ENCODE peak calls at places on chromosomes 4 and X, in ten cellular contexts. One of them, this sample, is unnamed.

GRCh38 chrX:106286053-106286650 is 118.0 kb downstream of the PWWP3B start:
- DNase-seq in mammary epithelial cell: peak; percentile 80
- DNase-seq in neuronal stem cell: no peak
- DNase-seq in heart left ventricle: no peak
- DNase-seq in cardiac muscle cell: peak; percentile 72
- DNase-seq in vagina: no peak
- DNase-seq in CD4-positive, alpha-beta T cell: no peak
- DNase-seq in psoas muscle: no peak
- DNase-seq in HepG2: peak; percentile 50
- DNase-seq in breast epithelium: no peak
- DNase-seq in this sample: no peak

GRCh38 chr4:187908079-187908501 is 87.5 kb upstream of the ZFP42 start:
- DNase-seq in mammary epithelial cell: peak; percentile 80
- DNase-seq in vagina: no peak
- DNase-seq in neuronal stem cell: no peak
- DNase-seq in heart left ventricle: no peak
- DNase-seq in HepG2: no peak
- DNase-seq in cardiac muscle cell: peak; percentile 12
- DNase-seq in breast epithelium: no peak
- DNase-seq in psoas muscle: no peak
- DNase-seq in CD4-positive, alpha-beta T cell: no peak
- DNase-seq in this sample: no peak

GRCh38 chr4:184648220-184649025 is 824 bp downstream of the CASP3 start:
- DNase-seq in breast epithelium: peak; percentile 28
- DNase-seq in CD4-positive, alpha-beta T cell: peak; percentile 34
- DNase-seq in mammary epithelial cell: peak; percentile 55
- DNase-seq in cardiac muscle cell: peak; percentile 61
- DNase-seq in vagina: no peak
- DNase-seq in HepG2: peak; percentile 34
- DNase-seq in heart left ventricle: peak; percentile 80
- DNase-seq in psoas muscle: peak; percentile 86
- DNase-seq in neuronal stem cell: peak; percentile 41
- DNase-seq in this sample: peak; percentile 77

GRCh38 chrX:78029663-78030062 is 60.2 kb upstream of the PGAM4 start:
- DNase-seq in mammary epithelial cell: peak; percentile 21
- DNase-seq in HepG2: peak; percentile 11
- DNase-seq in neuronal stem cell: peak; percentile 0
- DNase-seq in CD4-positive, alpha-beta T cell: no peak
- DNase-seq in heart left ventricle: no peak
- DNase-seq in breast epithelium: no peak
- DNase-seq in cardiac muscle cell: peak; percentile 40
- DNase-seq in psoas muscle: no peak
- DNase-seq in vagina: no peak
- DNase-seq in this sample: no peak

GRCh38 chrX:129655547-129656248 is 942 bp upstream of the APLN start:
- DNase-seq in breast epithelium: peak; percentile 15
- DNase-seq in cardiac muscle cell: no peak
- DNase-seq in HepG2: no peak
- DNase-seq in neuronal stem cell: no peak
- DNase-seq in mammary epithelial cell: peak; percentile 23
- DNase-seq in psoas muscle: no peak
- DNase-seq in CD4-positive, alpha-beta T cell: no peak
- DNase-seq in vagina: peak; percentile 34
- DNase-seq in heart left ventricle: no peak
- DNase-seq in this sample: no peak

GRCh38 chr4:142909908-142910307 is 63.8 kb upstream of the INPP4B start:
- DNase-seq in heart left ventricle: no peak
- DNase-seq in CD4-positive, alpha-beta T cell: no peak
- DNase-seq in mammary epithelial cell: no peak
- DNase-seq in HepG2: no peak
- DNase-seq in vagina: no peak
- DNase-seq in neuronal stem cell: no peak
- DNase-seq in breast epithelium: no peak
- DNase-seq in psoas muscle: no peak
- DNase-seq in cardiac muscle cell: no peak
- DNase-seq in this sample: no peak

GRCh38 chr4:109462297-109462696 is 28.7 kb downstream of the SEC24B start:
- DNase-seq in HepG2: no peak
- DNase-seq in CD4-positive, alpha-beta T cell: no peak
- DNase-seq in breast epithelium: no peak
- DNase-seq in heart left ventricle: no peak
- DNase-seq in mammary epithelial cell: no peak
- DNase-seq in neuronal stem cell: no peak
- DNase-seq in vagina: no peak
- DNase-seq in cardiac muscle cell: peak; percentile 35
- DNase-seq in psoas muscle: no peak
- DNase-seq in this sample: no peak

GRCh38 chrX:103440621-103441020 is 64.3 kb downstream of the BEX3 start:
- DNase-seq in mammary epithelial cell: no peak
- DNase-seq in vagina: no peak
- DNase-seq in HepG2: no peak
- DNase-seq in heart left ventricle: no peak
- DNase-seq in cardiac muscle cell: no peak
- DNase-seq in neuronal stem cell: no peak
- DNase-seq in psoas muscle: no peak
- DNase-seq in breast epithelium: no peak
- DNase-seq in CD4-positive, alpha-beta T cell: no peak
- DNase-seq in this sample: no peak

GRCh38 chr4:139968831-139969230 is 185.2 kb downstream of the MAML3 start:
- DNase-seq in psoas muscle: no peak
- DNase-seq in CD4-positive, alpha-beta T cell: no peak
- DNase-seq in HepG2: no peak
- DNase-seq in cardiac muscle cell: no peak
- DNase-seq in mammary epithelial cell: no peak
- DNase-seq in breast epithelium: no peak
- DNase-seq in heart left ventricle: no peak
- DNase-seq in neuronal stem cell: no peak
- DNase-seq in vagina: no peak
- DNase-seq in this sample: no peak

GRCh38 chr4:108301583-108302256 is 133.0 kb upstream of the LEF1 start:
- DNase-seq in breast epithelium: no peak
- DNase-seq in heart left ventricle: no peak
- DNase-seq in neuronal stem cell: no peak
- DNase-seq in cardiac muscle cell: no peak
- DNase-seq in CD4-positive, alpha-beta T cell: no peak
- DNase-seq in psoas muscle: no peak
- DNase-seq in HepG2: no peak
- DNase-seq in mammary epithelial cell: no peak
- DNase-seq in vagina: no peak
- DNase-seq in this sample: no peak

GRCh38 chr4:55127521-55127920 is 2.1 kb upstream of the KDR start:
- DNase-seq in neuronal stem cell: no peak
- DNase-seq in breast epithelium: no peak
- DNase-seq in HepG2: no peak
- DNase-seq in heart left ventricle: no peak
- DNase-seq in cardiac muscle cell: peak; percentile 79
- DNase-seq in CD4-positive, alpha-beta T cell: no peak
- DNase-seq in mammary epithelial cell: no peak
- DNase-seq in psoas muscle: no peak
- DNase-seq in vagina: no peak
- DNase-seq in this sample: no peak
- H3K27me3 ChIP-seq in neuronal stem cell: peaks cover 9% of the 10 kb centered on the region
- H3K27me3 ChIP-seq in breast epithelium: no peaks in the 10 kb centered on the region
- H3K27me3 ChIP-seq in HepG2: peaks cover 15% of the 10 kb centered on the region
- H3K27me3 ChIP-seq in heart left ventricle: no peaks in the 10 kb centered on the region
- H3K27me3 ChIP-seq in cardiac muscle cell: peaks cover 6% of the 10 kb centered on the region
- H3K27me3 ChIP-seq in CD4-positive, alpha-beta T cell: peaks cover 18% of the 10 kb centered on the region
- H3K27me3 ChIP-seq in mammary epithelial cell: peaks cover 21% of the 10 kb centered on the region
- H3K27me3 ChIP-seq in psoas muscle: peaks cover 6% of the 10 kb centered on the region
- H3K27me3 ChIP-seq in vagina: no peaks in the 10 kb centered on the region
- H3K27me3 ChIP-seq in this sample: no peaks in the 10 kb centered on the region

DNA sequence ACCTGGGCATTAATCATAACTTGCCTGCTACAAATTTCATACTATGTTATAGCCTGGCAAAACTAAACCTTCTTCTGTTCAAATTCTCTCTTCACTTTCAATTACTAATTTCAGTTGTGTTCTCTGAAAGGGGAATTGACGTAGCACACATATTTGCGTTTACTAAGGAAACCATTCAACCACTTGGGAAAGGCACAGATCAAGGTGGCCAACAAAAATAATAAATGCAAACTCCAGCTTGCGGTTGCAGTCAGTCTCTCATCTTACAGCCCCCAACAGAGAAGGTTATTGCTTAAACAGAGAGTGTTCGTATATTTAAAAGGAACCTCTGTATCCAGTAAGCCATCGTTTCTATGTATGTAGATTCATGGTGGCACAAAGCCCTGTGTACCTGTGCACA is 4.0 kb downstream of the SRPX start:
- DNase-seq in psoas muscle: no peak
- DNase-seq in CD4-positive, alpha-beta T cell: no peak
- DNase-seq in breast epithelium: no peak
- DNase-seq in neuronal stem cell: no peak
- DNase-seq in cardiac muscle cell: no peak
- DNase-seq in vagina: no peak
- DNase-seq in HepG2: no peak
- DNase-seq in heart left ventricle: no peak
- DNase-seq in mammary epithelial cell: no peak
- DNase-seq in this sample: no peak
- H3K27me3 ChIP-seq in psoas muscle: peaks cover 1% of the 10 kb centered on the region
- H3K27me3 ChIP-seq in CD4-positive, alpha-beta T cell: peaks cover 1% of the 10 kb centered on the region
- H3K27me3 ChIP-seq in breast epithelium: peaks cover 83% of the 10 kb centered on the region
- H3K27me3 ChIP-seq in neuronal stem cell: no peaks in the 10 kb centered on the region
- H3K27me3 ChIP-seq in cardiac muscle cell: peaks cover 8% of the 10 kb centered on the region
- H3K27me3 ChIP-seq in vagina: no peaks in the 10 kb centered on the region
- H3K27me3 ChIP-seq in HepG2: peaks cover 19% of the 10 kb centered on the region
- H3K27me3 ChIP-seq in heart left ventricle: no peaks in the 10 kb centered on the region
- H3K27me3 ChIP-seq in mammary epithelial cell: no peaks in the 10 kb centered on the region
- H3K27me3 ChIP-seq in this sample: no peaks in the 10 kb centered on the region

DNA sequence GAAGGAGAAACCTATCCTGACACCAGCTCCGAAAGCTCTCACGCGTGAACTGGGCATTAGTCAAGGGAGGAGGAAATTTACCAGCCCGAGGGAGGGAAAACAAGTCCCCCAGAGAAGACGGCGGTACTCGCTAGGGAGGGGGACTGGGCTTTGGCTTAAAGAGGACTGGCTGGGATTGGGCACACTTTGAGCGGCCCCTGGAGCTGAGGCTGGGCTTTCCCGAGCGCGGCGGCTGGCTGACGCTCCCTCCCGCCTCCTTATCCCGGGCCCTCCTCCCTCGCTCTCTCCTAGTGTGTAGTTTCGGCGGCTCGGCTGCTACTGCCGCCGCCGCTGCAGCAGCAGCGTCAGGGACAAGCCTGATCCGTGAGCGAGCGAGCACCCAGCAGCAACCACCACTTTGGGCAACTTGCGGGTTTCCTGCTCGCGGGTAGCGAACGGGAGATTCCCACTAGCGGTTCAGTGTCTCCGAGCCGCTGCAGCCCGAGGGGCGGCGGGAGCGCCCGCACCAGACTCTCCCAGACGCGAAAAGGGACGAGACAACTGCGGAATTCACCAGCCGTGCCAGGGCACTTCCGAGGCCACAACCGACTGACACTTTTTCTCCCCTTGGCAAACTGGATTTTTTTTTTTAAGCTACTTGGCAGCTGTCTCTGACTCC is 677 bp upstream of the PCDH7 start:
- DNase-seq in neuronal stem cell: peak; percentile 67
- DNase-seq in psoas muscle: peak; percentile 57
- DNase-seq in vagina: no peak
- DNase-seq in mammary epithelial cell: peak; percentile 78
- DNase-seq in breast epithelium: no peak
- DNase-seq in cardiac muscle cell: peak; percentile 65
- DNase-seq in heart left ventricle: peak; percentile 65
- DNase-seq in HepG2: no peak
- DNase-seq in CD4-positive, alpha-beta T cell: no peak
- DNase-seq in this sample: peak; percentile 61
- H3K27me3 ChIP-seq in neuronal stem cell: no peaks in the 10 kb centered on the region
- H3K27me3 ChIP-seq in psoas muscle: peaks cover 15% of the 10 kb centered on the region
- H3K27me3 ChIP-seq in vagina: no peaks in the 10 kb centered on the region
- H3K27me3 ChIP-seq in mammary epithelial cell: no peaks in the 10 kb centered on the region
- H3K27me3 ChIP-seq in breast epithelium: peaks cover 11% of the 10 kb centered on the region
- H3K27me3 ChIP-seq in cardiac muscle cell: no peaks in the 10 kb centered on the region
- H3K27me3 ChIP-seq in heart left ventricle: no peaks in the 10 kb centered on the region
- H3K27me3 ChIP-seq in HepG2: peaks cover 34% of the 10 kb centered on the region
- H3K27me3 ChIP-seq in CD4-positive, alpha-beta T cell: peaks cover 59% of the 10 kb centered on the region
- H3K27me3 ChIP-seq in this sample: no peaks in the 10 kb centered on the region

DNA sequence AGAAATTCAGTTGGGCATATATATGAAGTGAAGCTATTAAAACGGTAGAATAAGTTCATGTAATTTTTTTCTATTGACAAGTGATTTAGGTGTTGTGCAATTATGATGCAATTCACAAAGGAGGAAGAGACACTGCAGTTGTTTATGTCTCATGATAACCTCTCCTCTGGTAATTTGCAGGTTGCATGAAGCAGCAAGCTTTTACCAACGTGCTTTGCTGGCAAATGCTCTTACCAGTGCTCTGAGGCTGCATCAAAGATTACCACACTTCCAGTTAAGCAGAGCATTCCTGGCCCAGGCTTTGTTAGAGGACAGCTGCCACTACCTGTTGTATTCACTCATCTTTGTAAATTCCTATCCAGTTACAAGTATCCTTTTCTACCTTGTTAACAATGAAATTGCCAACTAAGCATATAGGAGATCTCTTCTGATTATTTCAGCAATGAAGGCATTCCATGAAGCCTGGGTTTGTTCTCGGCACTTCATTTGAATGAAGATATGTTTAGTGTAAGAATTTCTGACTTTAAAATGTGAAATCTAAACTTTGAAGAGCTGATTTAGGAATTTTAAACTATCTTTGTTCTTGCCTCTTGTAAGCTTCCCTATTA is 3.9 kb downstream of the TMEM33 start:
- DNase-seq in HepG2: peak; percentile 16
- DNase-seq in heart left ventricle: no peak
- DNase-seq in vagina: no peak
- DNase-seq in breast epithelium: no peak
- DNase-seq in CD4-positive, alpha-beta T cell: no peak
- DNase-seq in psoas muscle: no peak
- DNase-seq in neuronal stem cell: no peak
- DNase-seq in mammary epithelial cell: peak; percentile 74
- DNase-seq in cardiac muscle cell: peak; percentile 32
- DNase-seq in this sample: no peak
- H3K27me3 ChIP-seq in HepG2: no peaks in the 10 kb centered on the region
- H3K27me3 ChIP-seq in heart left ventricle: no peaks in the 10 kb centered on the region
- H3K27me3 ChIP-seq in vagina: no peaks in the 10 kb centered on the region
- H3K27me3 ChIP-seq in breast epithelium: no peaks in the 10 kb centered on the region
- H3K27me3 ChIP-seq in CD4-positive, alpha-beta T cell: no peaks in the 10 kb centered on the region
- H3K27me3 ChIP-seq in psoas muscle: no peaks in the 10 kb centered on the region
- H3K27me3 ChIP-seq in neuronal stem cell: no peaks in the 10 kb centered on the region
- H3K27me3 ChIP-seq in mammary epithelial cell: no peaks in the 10 kb centered on the region
- H3K27me3 ChIP-seq in cardiac muscle cell: no peaks in the 10 kb centered on the region
- H3K27me3 ChIP-seq in this sample: no peaks in the 10 kb centered on the region

GRCh38 chrX:72526534-72527508 is 45.8 kb downstream of the HDAC8 start:
- DNase-seq in HepG2: no peak
- DNase-seq in psoas muscle: no peak
- DNase-seq in vagina: no peak
- DNase-seq in CD4-positive, alpha-beta T cell: no peak
- DNase-seq in neuronal stem cell: no peak
- DNase-seq in cardiac muscle cell: peak; percentile 50
- DNase-seq in mammary epithelial cell: no peak
- DNase-seq in heart left ventricle: no peak
- DNase-seq in breast epithelium: no peak
- DNase-seq in this sample: no peak
- H3K27me3 ChIP-seq in HepG2: no peaks in the 10 kb centered on the region
- H3K27me3 ChIP-seq in psoas muscle: no peaks in the 10 kb centered on the region
- H3K27me3 ChIP-seq in vagina: no peaks in the 10 kb centered on the region
- H3K27me3 ChIP-seq in CD4-positive, alpha-beta T cell: no peaks in the 10 kb centered on the region
- H3K27me3 ChIP-seq in neuronal stem cell: no peaks in the 10 kb centered on the region
- H3K27me3 ChIP-seq in cardiac muscle cell: no peaks in the 10 kb centered on the region
- H3K27me3 ChIP-seq in mammary epithelial cell: no peaks in the 10 kb centered on the region
- H3K27me3 ChIP-seq in heart left ventricle: no peaks in the 10 kb centered on the region
- H3K27me3 ChIP-seq in breast epithelium: peaks cover 23% of the 10 kb centered on the region
- H3K27me3 ChIP-seq in this sample: peaks cover 3% of the 10 kb centered on the region

GRCh38 chr4:16230308-16230707 is 4.0 kb upstream of the TAPT1 start:
- DNase-seq in mammary epithelial cell: no peak
- DNase-seq in cardiac muscle cell: no peak
- DNase-seq in neuronal stem cell: no peak
- DNase-seq in HepG2: no peak
- DNase-seq in breast epithelium: no peak
- DNase-seq in heart left ventricle: no peak
- DNase-seq in CD4-positive, alpha-beta T cell: no peak
- DNase-seq in psoas muscle: no peak
- DNase-seq in vagina: no peak
- DNase-seq in this sample: no peak
- H3K27me3 ChIP-seq in mammary epithelial cell: no peaks in the 10 kb centered on the region
- H3K27me3 ChIP-seq in cardiac muscle cell: no peaks in the 10 kb centered on the region
- H3K27me3 ChIP-seq in neuronal stem cell: no peaks in the 10 kb centered on the region
- H3K27me3 ChIP-seq in HepG2: no peaks in the 10 kb centered on the region
- H3K27me3 ChIP-seq in breast epithelium: no peaks in the 10 kb centered on the region
- H3K27me3 ChIP-seq in heart left ventricle: no peaks in the 10 kb centered on the region
- H3K27me3 ChIP-seq in CD4-positive, alpha-beta T cell: no peaks in the 10 kb centered on the region
- H3K27me3 ChIP-seq in psoas muscle: no peaks in the 10 kb centered on the region
- H3K27me3 ChIP-seq in vagina: no peaks in the 10 kb centered on the region
- H3K27me3 ChIP-seq in this sample: no peaks in the 10 kb centered on the region